ENCODE peak calls at places on chromosome 5, in ten cellular contexts. One of them, this sample, is unnamed.

GRCh38 chr5:8019719-8020218 is 150.8 kb downstream of the MTRR start:
- DNase-seq in mammary epithelial cell: no peak
- DNase-seq in GM23248: no peak
- DNase-seq in WERI-Rb-1: no peak
- DNase-seq in MM.1S: no peak
- DNase-seq in CD8-positive, alpha-beta T cell: no peak
- DNase-seq in lung: no peak
- DNase-seq in astrocyte: no peak
- DNase-seq in PC-3: no peak
- DNase-seq in endodermal cell: no peak
- DNase-seq in this sample: peak; percentile 80

GRCh38 chr5:52997424-52997823 is 8.3 kb downstream of the ITGA2 start:
- DNase-seq in mammary epithelial cell: no peak
- DNase-seq in GM23248: peak; percentile 36
- DNase-seq in WERI-Rb-1: no peak
- DNase-seq in MM.1S: no peak
- DNase-seq in CD8-positive, alpha-beta T cell: no peak
- DNase-seq in lung: no peak
- DNase-seq in astrocyte: no peak
- DNase-seq in PC-3: no peak
- DNase-seq in endodermal cell: no peak
- DNase-seq in this sample: no peak

GRCh38 chr5:179668404-179668803 is 12.4 kb downstream of the CBY3 start:
- DNase-seq in mammary epithelial cell: peak; percentile 30
- DNase-seq in GM23248: peak; percentile 71
- DNase-seq in WERI-Rb-1: peak; percentile 42
- DNase-seq in MM.1S: peak; percentile 56
- DNase-seq in CD8-positive, alpha-beta T cell: peak; percentile 8
- DNase-seq in lung: no peak
- DNase-seq in astrocyte: no peak
- DNase-seq in PC-3: peak; percentile 5
- DNase-seq in endodermal cell: peak; percentile 93
- DNase-seq in this sample: peak; percentile 91

GRCh38 chr5:37735649-37736347 is 104.0 kb downstream of the GDNF start:
- DNase-seq in mammary epithelial cell: no peak
- DNase-seq in GM23248: peak; percentile 34
- DNase-seq in WERI-Rb-1: no peak
- DNase-seq in MM.1S: peak; percentile 56
- DNase-seq in CD8-positive, alpha-beta T cell: no peak
- DNase-seq in lung: no peak
- DNase-seq in astrocyte: peak; percentile 36
- DNase-seq in PC-3: no peak
- DNase-seq in endodermal cell: no peak
- DNase-seq in this sample: no peak

GRCh38 chr5:120103498-120103897 is 360.6 kb upstream of the PRR16 start:
- DNase-seq in mammary epithelial cell: no peak
- DNase-seq in GM23248: no peak
- DNase-seq in WERI-Rb-1: no peak
- DNase-seq in MM.1S: peak; percentile 12
- DNase-seq in CD8-positive, alpha-beta T cell: no peak
- DNase-seq in lung: no peak
- DNase-seq in astrocyte: no peak
- DNase-seq in PC-3: no peak
- DNase-seq in endodermal cell: no peak
- DNase-seq in this sample: no peak

GRCh38 chr5:138793481-138794010 is 40.3 kb downstream of the CTNNA1 start:
- DNase-seq in mammary epithelial cell: no peak
- DNase-seq in GM23248: peak; percentile 39
- DNase-seq in WERI-Rb-1: no peak
- DNase-seq in MM.1S: no peak
- DNase-seq in CD8-positive, alpha-beta T cell: no peak
- DNase-seq in lung: no peak
- DNase-seq in astrocyte: no peak
- DNase-seq in PC-3: no peak
- DNase-seq in endodermal cell: no peak
- DNase-seq in this sample: no peak

GRCh38 chr5:132257131-132258101 is at the start of gene PDLIM4:
- DNase-seq in mammary epithelial cell: peak; percentile 30
- DNase-seq in GM23248: peak; percentile 74
- DNase-seq in WERI-Rb-1: peak; percentile 6
- DNase-seq in MM.1S: no peak
- DNase-seq in CD8-positive, alpha-beta T cell: no peak
- DNase-seq in lung: no peak
- DNase-seq in astrocyte: peak; percentile 25
- DNase-seq in PC-3: no peak
- DNase-seq in endodermal cell: peak; percentile 92
- DNase-seq in this sample: no peak

GRCh38 chr5:58447231-58447630 is 12.7 kb downstream of the PLK2 start:
- DNase-seq in mammary epithelial cell: no peak
- DNase-seq in GM23248: peak; percentile 35
- DNase-seq in WERI-Rb-1: no peak
- DNase-seq in MM.1S: no peak
- DNase-seq in CD8-positive, alpha-beta T cell: no peak
- DNase-seq in lung: no peak
- DNase-seq in astrocyte: peak; percentile 69
- DNase-seq in PC-3: no peak
- DNase-seq in endodermal cell: no peak
- DNase-seq in this sample: no peak

GRCh38 chr5:144915452-144915851 is 744.8 kb downstream of the KCTD16 start:
- DNase-seq in mammary epithelial cell: no peak
- DNase-seq in GM23248: no peak
- DNase-seq in WERI-Rb-1: no peak
- DNase-seq in MM.1S: no peak
- DNase-seq in CD8-positive, alpha-beta T cell: no peak
- DNase-seq in lung: no peak
- DNase-seq in astrocyte: no peak
- DNase-seq in PC-3: no peak
- DNase-seq in endodermal cell: no peak
- DNase-seq in this sample: no peak

GRCh38 chr5:62587737-62588136 is 9.1 kb downstream of the LRRC70 start:
- DNase-seq in mammary epithelial cell: no peak
- DNase-seq in GM23248: peak; percentile 33
- DNase-seq in WERI-Rb-1: no peak
- DNase-seq in MM.1S: peak; percentile 87
- DNase-seq in CD8-positive, alpha-beta T cell: no peak
- DNase-seq in lung: no peak
- DNase-seq in astrocyte: no peak
- DNase-seq in PC-3: no peak
- DNase-seq in endodermal cell: no peak
- DNase-seq in this sample: no peak

GRCh38 chr5:172641359-172642045 is 439 bp downstream of the NEURL1B start:
- DNase-seq in mammary epithelial cell: no peak
- DNase-seq in GM23248: no peak
- DNase-seq in WERI-Rb-1: peak; percentile 58
- DNase-seq in MM.1S: no peak
- DNase-seq in CD8-positive, alpha-beta T cell: no peak
- DNase-seq in lung: no peak
- DNase-seq in astrocyte: no peak
- DNase-seq in PC-3: no peak
- DNase-seq in endodermal cell: no peak
- DNase-seq in this sample: no peak

GRCh38 chr5:40381676-40382363 is 297.9 kb upstream of the PTGER4 start:
- DNase-seq in mammary epithelial cell: peak; percentile 90
- DNase-seq in GM23248: peak; percentile 23
- DNase-seq in WERI-Rb-1: no peak
- DNase-seq in MM.1S: no peak
- DNase-seq in CD8-positive, alpha-beta T cell: no peak
- DNase-seq in lung: no peak
- DNase-seq in astrocyte: peak; percentile 19
- DNase-seq in PC-3: peak; percentile 96
- DNase-seq in endodermal cell: no peak
- DNase-seq in this sample: no peak

GRCh38 chr5:23314827-23315226 is 192.6 kb upstream of the PRDM9 start:
- DNase-seq in mammary epithelial cell: peak; percentile 84
- DNase-seq in GM23248: peak; percentile 23
- DNase-seq in WERI-Rb-1: no peak
- DNase-seq in MM.1S: no peak
- DNase-seq in CD8-positive, alpha-beta T cell: no peak
- DNase-seq in lung: no peak
- DNase-seq in astrocyte: no peak
- DNase-seq in PC-3: peak; percentile 92
- DNase-seq in endodermal cell: no peak
- DNase-seq in this sample: no peak

DNA sequence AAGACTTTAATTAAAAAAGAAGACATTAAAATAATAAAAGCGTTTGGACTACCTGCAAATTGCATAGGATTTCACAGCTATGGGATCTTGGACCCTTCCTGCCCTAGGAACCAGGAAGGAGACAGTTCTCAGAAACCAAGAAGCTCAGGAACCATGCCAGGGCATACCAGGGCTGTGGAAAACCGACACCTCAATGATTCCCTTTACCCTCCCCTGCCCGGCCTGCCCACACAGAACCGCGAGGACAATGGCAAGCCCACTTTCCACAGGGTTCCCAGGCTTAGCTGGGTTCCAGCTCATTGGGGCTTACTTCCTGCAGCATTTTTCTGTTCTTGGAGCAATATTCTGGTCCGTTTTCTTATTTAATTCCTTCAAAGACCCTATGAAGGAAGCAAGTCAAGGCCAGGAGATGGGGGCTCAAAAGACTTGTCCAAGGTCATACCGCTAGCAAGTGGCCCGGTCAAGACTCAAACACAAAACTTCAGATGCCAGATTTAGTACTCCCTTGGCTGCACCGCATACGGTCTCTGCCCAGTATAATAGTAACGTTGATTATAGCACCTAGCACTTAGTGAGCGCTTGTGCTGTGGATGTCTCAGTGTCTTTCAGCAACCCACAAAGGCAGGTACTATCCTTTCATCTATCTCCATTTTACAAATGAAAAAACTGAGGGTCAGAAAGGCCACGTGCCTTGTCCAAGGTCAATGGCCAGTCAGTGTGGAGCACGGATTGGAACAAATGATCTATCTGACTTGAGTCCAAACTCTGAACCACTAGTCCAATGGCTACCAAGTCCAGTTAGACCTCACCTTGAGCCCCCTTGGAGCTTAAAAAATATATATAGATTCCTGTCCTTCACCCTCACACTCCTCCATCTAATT is 6.8 kb downstream of the FAT2 start:
- DNase-seq in mammary epithelial cell: peak; percentile 45
- DNase-seq in GM23248: no peak
- DNase-seq in WERI-Rb-1: no peak
- DNase-seq in MM.1S: no peak
- DNase-seq in CD8-positive, alpha-beta T cell: no peak
- DNase-seq in lung: no peak
- DNase-seq in astrocyte: no peak
- DNase-seq in PC-3: peak; percentile 12
- DNase-seq in endodermal cell: no peak
- DNase-seq in this sample: no peak
- H3K9me3 ChIP-seq in mammary epithelial cell: no peaks in the 10 kb centered on the region
- H3K9me3 ChIP-seq in GM23248: no peaks in the 10 kb centered on the region
- H3K9me3 ChIP-seq in WERI-Rb-1: no peaks in the 10 kb centered on the region
- H3K9me3 ChIP-seq in MM.1S: no peaks in the 10 kb centered on the region
- H3K9me3 ChIP-seq in CD8-positive, alpha-beta T cell: no peaks in the 10 kb centered on the region
- H3K9me3 ChIP-seq in lung: no peaks in the 10 kb centered on the region
- H3K9me3 ChIP-seq in astrocyte: no peaks in the 10 kb centered on the region
- H3K9me3 ChIP-seq in PC-3: no peaks in the 10 kb centered on the region
- H3K9me3 ChIP-seq in endodermal cell: no peaks in the 10 kb centered on the region
- H3K9me3 ChIP-seq in this sample: no peaks in the 10 kb centered on the region

DNA sequence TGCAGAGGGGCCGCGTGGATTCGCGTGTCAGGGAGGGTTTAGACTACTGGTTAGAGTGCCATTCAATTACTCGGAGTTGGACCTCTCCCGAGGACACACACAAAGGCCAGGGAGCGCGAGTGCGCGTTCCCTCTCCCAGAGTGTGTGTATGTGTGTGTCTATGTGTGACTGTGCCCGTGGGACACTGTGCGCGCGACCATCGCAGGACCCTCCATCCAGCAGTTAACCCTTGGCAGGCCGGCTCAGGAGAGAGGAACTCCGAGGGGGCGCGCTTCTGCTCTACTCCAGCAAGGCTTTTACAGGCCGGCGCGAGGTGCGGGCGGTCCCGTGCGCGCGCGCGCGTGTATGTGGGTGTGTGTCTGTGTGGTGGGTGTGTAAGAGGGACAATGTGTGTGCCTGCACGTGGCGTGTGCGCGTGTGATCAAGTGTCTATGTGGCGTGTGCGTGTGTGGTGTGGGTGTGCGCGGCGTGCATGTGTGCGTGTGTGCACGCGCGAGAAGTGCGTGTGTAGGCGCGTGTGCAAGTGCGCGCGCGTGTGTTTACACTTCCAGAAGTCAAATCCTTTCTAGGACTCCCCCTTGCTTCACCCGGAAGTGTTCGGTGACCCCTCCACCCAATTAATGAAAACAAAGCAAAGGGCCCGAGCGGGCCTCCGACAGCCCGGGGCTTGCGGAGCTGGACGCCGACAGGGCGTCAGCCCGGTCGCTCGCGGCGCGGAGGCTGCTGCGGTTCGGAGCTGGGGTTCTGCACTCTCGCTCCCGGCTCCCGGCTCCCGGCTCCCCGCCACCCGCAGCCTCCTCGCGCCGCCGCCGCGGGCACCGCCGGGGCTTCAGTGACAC is 75.3 kb upstream of the TBCA start:
- DNase-seq in mammary epithelial cell: no peak
- DNase-seq in GM23248: peak; percentile 66
- DNase-seq in WERI-Rb-1: no peak
- DNase-seq in MM.1S: no peak
- DNase-seq in CD8-positive, alpha-beta T cell: no peak
- DNase-seq in lung: no peak
- DNase-seq in astrocyte: no peak
- DNase-seq in PC-3: no peak
- DNase-seq in endodermal cell: peak; percentile 79
- DNase-seq in this sample: no peak
- H3K27me3 ChIP-seq in mammary epithelial cell: peaks cover 10% of the 10 kb centered on the region
- H3K27me3 ChIP-seq in GM23248: no peaks in the 10 kb centered on the region
- H3K27me3 ChIP-seq in WERI-Rb-1: no peaks in the 10 kb centered on the region
- H3K27me3 ChIP-seq in MM.1S: no peaks in the 10 kb centered on the region
- H3K27me3 ChIP-seq in CD8-positive, alpha-beta T cell: no peaks in the 10 kb centered on the region
- H3K27me3 ChIP-seq in lung: no peaks in the 10 kb centered on the region
- H3K27me3 ChIP-seq in astrocyte: peaks cover 9% of the 10 kb centered on the region
- H3K27me3 ChIP-seq in PC-3: no peaks in the 10 kb centered on the region
- H3K27me3 ChIP-seq in endodermal cell: peaks cover 80% of the 10 kb centered on the region
- H3K27me3 ChIP-seq in this sample: no peaks in the 10 kb centered on the region

GRCh38 chr5:92421937-92422336 is 1038.8 kb upstream of the ARRDC3 start:
- DNase-seq in mammary epithelial cell: no peak
- DNase-seq in GM23248: no peak
- DNase-seq in WERI-Rb-1: no peak
- DNase-seq in MM.1S: no peak
- DNase-seq in CD8-positive, alpha-beta T cell: no peak
- DNase-seq in lung: no peak
- DNase-seq in astrocyte: peak; percentile 8
- DNase-seq in PC-3: peak; percentile 11
- DNase-seq in endodermal cell: no peak
- DNase-seq in this sample: no peak
- H3K9me3 ChIP-seq in mammary epithelial cell: peaks cover 4% of the 10 kb centered on the region
- H3K9me3 ChIP-seq in GM23248: peaks cover 8% of the 10 kb centered on the region
- H3K9me3 ChIP-seq in WERI-Rb-1: peaks cover 19% of the 10 kb centered on the region
- H3K9me3 ChIP-seq in MM.1S: no peaks in the 10 kb centered on the region
- H3K9me3 ChIP-seq in CD8-positive, alpha-beta T cell: no peaks in the 10 kb centered on the region
- H3K9me3 ChIP-seq in lung: no peaks in the 10 kb centered on the region
- H3K9me3 ChIP-seq in astrocyte: peaks cover 2% of the 10 kb centered on the region
- H3K9me3 ChIP-seq in PC-3: peaks cover 30% of the 10 kb centered on the region
- H3K9me3 ChIP-seq in endodermal cell: peaks cover 57% of the 10 kb centered on the region
- H3K9me3 ChIP-seq in this sample: peaks cover 18% of the 10 kb centered on the region

DNA sequence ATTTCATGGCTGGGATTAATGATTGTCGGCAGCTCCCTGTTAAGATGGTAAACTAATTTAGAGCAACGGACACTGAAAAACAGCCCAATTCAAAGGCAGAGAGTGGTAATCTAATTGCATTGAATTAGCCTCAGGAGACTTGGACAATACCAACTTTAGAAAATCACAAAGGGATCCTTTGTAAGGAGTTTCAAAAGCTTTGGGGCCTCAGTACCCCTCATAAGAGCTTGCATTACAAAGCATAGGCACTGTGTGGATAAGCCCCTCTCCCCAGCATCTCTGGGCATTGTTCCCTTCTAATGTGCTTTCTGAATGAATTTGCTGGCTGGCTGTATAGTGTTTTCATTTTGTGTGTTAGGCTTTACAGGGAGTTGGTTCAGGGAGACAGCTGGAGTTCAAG is 6.7 kb downstream of the GLRA1 start:
- DNase-seq in mammary epithelial cell: no peak
- DNase-seq in GM23248: no peak
- DNase-seq in WERI-Rb-1: no peak
- DNase-seq in MM.1S: no peak
- DNase-seq in CD8-positive, alpha-beta T cell: no peak
- DNase-seq in lung: no peak
- DNase-seq in astrocyte: no peak
- DNase-seq in PC-3: no peak
- DNase-seq in endodermal cell: no peak
- DNase-seq in this sample: no peak
- H3K27me3 ChIP-seq in mammary epithelial cell: no peaks in the 10 kb centered on the region
- H3K27me3 ChIP-seq in GM23248: no peaks in the 10 kb centered on the region
- H3K27me3 ChIP-seq in WERI-Rb-1: no peaks in the 10 kb centered on the region
- H3K27me3 ChIP-seq in MM.1S: no peaks in the 10 kb centered on the region
- H3K27me3 ChIP-seq in CD8-positive, alpha-beta T cell: no peaks in the 10 kb centered on the region
- H3K27me3 ChIP-seq in lung: no peaks in the 10 kb centered on the region
- H3K27me3 ChIP-seq in astrocyte: peaks cover 8% of the 10 kb centered on the region
- H3K27me3 ChIP-seq in PC-3: peaks cover 71% of the 10 kb centered on the region
- H3K27me3 ChIP-seq in endodermal cell: peaks cover 46% of the 10 kb centered on the region
- H3K27me3 ChIP-seq in this sample: no peaks in the 10 kb centered on the region

This sample was measured in Karpas-422.